ENCODE peak calls at places on chromosomes 3 and 15, in five cellular contexts. One of them, this sample, is unnamed.

GRCh38 chr15:87416591-87417257 is 839.8 kb downstream of the NTRK3 start:
- DNase-seq in adrenal gland: no peak
- DNase-seq in fibroblast of pulmonary artery: no peak
- DNase-seq in brain microvascular endothelial cell: no peak
- DNase-seq in CD8-positive, alpha-beta T cell: no peak
- DNase-seq in this sample: no peak

GRCh38 chr15:47820780-47821319 is 103.5 kb downstream of the SEMA6D start:
- DNase-seq in brain microvascular endothelial cell: peak
- DNase-seq in CD8-positive, alpha-beta T cell: no peak
- DNase-seq in fibroblast of pulmonary artery: peak
- DNase-seq in adrenal gland: no peak
- DNase-seq in this sample: no peak

GRCh38 chr15:92069308-92070244 is 216.1 kb downstream of the SLCO3A1 start:
- DNase-seq in CD8-positive, alpha-beta T cell: peak
- DNase-seq in fibroblast of pulmonary artery: peak
- DNase-seq in brain microvascular endothelial cell: peak
- DNase-seq in adrenal gland: peak
- DNase-seq in this sample: no peak

GRCh38 chr3:171329759-171330158 is 130.4 kb downstream of the TNIK start:
- DNase-seq in fibroblast of pulmonary artery: no peak
- DNase-seq in adrenal gland: no peak
- DNase-seq in brain microvascular endothelial cell: no peak
- DNase-seq in CD8-positive, alpha-beta T cell: no peak
- DNase-seq in this sample: no peak

GRCh38 chr15:87777054-87777498 is 479.5 kb downstream of the NTRK3 start:
- DNase-seq in fibroblast of pulmonary artery: peak
- DNase-seq in CD8-positive, alpha-beta T cell: no peak
- DNase-seq in brain microvascular endothelial cell: peak
- DNase-seq in adrenal gland: no peak
- DNase-seq in this sample: no peak

GRCh38 chr3:120762575-120762974 is 20.0 kb downstream of the GTF2E1 start:
- DNase-seq in brain microvascular endothelial cell: no peak
- DNase-seq in fibroblast of pulmonary artery: peak
- DNase-seq in CD8-positive, alpha-beta T cell: no peak
- DNase-seq in adrenal gland: no peak
- DNase-seq in this sample: no peak

GRCh38 chr3:168997488-168997887 is 666.0 kb downstream of the MECOM start:
- DNase-seq in fibroblast of pulmonary artery: no peak
- DNase-seq in brain microvascular endothelial cell: no peak
- DNase-seq in adrenal gland: no peak
- DNase-seq in CD8-positive, alpha-beta T cell: no peak
- DNase-seq in this sample: no peak

GRCh38 chr3:86774082-86774691 is 216.8 kb downstream of the VGLL3 start:
- DNase-seq in adrenal gland: no peak
- DNase-seq in brain microvascular endothelial cell: no peak
- DNase-seq in CD8-positive, alpha-beta T cell: no peak
- DNase-seq in fibroblast of pulmonary artery: peak
- DNase-seq in this sample: no peak

GRCh38 chr15:59879506-59879905 is 124.6 kb upstream of the FOXB1 start:
- DNase-seq in fibroblast of pulmonary artery: peak
- DNase-seq in brain microvascular endothelial cell: peak
- DNase-seq in adrenal gland: no peak
- DNase-seq in CD8-positive, alpha-beta T cell: no peak
- DNase-seq in this sample: no peak

GRCh38 chr3:63800097-63800496 is 19.0 kb upstream of the C3orf49 start:
- DNase-seq in CD8-positive, alpha-beta T cell: no peak
- DNase-seq in brain microvascular endothelial cell: no peak
- DNase-seq in adrenal gland: no peak
- DNase-seq in fibroblast of pulmonary artery: no peak
- DNase-seq in this sample: no peak

GRCh38 chr3:157094751-157095480 is 65.0 kb downstream of the CCNL1 start:
- DNase-seq in brain microvascular endothelial cell: no peak
- DNase-seq in fibroblast of pulmonary artery: no peak
- DNase-seq in CD8-positive, alpha-beta T cell: no peak
- DNase-seq in adrenal gland: no peak
- DNase-seq in this sample: no peak

GRCh38 chr3:157092219-157092618 is 67.7 kb downstream of the CCNL1 start:
- DNase-seq in fibroblast of pulmonary artery: no peak
- DNase-seq in brain microvascular endothelial cell: no peak
- DNase-seq in adrenal gland: no peak
- DNase-seq in CD8-positive, alpha-beta T cell: no peak
- DNase-seq in this sample: no peak

GRCh38 chr3:157094301-157094700 is 65.6 kb downstream of the CCNL1 start:
- DNase-seq in brain microvascular endothelial cell: no peak
- DNase-seq in adrenal gland: no peak
- DNase-seq in fibroblast of pulmonary artery: no peak
- DNase-seq in CD8-positive, alpha-beta T cell: no peak
- DNase-seq in this sample: no peak

GRCh38 chr3:157091096-157091833 is 68.7 kb downstream of the CCNL1 start:
- DNase-seq in CD8-positive, alpha-beta T cell: no peak
- DNase-seq in fibroblast of pulmonary artery: no peak
- DNase-seq in brain microvascular endothelial cell: no peak
- DNase-seq in adrenal gland: no peak
- DNase-seq in this sample: no peak

DNA sequence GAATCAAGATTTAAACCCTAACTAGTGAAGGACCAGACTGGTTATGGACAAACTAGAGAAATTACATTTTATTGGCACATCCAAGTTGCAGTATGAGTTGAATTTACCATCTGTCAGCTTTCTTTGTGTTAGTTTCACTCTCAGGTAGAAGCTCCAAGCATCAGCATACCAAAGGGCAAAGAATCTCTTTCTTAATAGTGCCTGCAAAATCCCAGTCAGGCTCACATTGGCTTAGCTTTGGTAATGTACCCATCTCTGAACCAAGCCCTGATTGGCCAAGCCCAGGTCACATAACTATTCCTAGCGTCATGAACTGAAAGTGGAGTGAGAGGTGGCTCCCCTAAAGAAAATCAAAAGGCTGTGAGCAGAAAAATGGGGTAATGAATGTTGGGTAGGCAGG is 66.9 kb downstream of the CCNL1 start:
- DNase-seq in adrenal gland: no peak
- DNase-seq in fibroblast of pulmonary artery: no peak
- DNase-seq in brain microvascular endothelial cell: no peak
- DNase-seq in CD8-positive, alpha-beta T cell: no peak
- DNase-seq in this sample: no peak
- H3K4me3 ChIP-seq in adrenal gland: no peak
- H3K4me3 ChIP-seq in fibroblast of pulmonary artery: no peak
- H3K4me3 ChIP-seq in brain microvascular endothelial cell: no peak
- H3K4me3 ChIP-seq in CD8-positive, alpha-beta T cell: no peak
- H3K4me3 ChIP-seq in this sample: no peak

DNA sequence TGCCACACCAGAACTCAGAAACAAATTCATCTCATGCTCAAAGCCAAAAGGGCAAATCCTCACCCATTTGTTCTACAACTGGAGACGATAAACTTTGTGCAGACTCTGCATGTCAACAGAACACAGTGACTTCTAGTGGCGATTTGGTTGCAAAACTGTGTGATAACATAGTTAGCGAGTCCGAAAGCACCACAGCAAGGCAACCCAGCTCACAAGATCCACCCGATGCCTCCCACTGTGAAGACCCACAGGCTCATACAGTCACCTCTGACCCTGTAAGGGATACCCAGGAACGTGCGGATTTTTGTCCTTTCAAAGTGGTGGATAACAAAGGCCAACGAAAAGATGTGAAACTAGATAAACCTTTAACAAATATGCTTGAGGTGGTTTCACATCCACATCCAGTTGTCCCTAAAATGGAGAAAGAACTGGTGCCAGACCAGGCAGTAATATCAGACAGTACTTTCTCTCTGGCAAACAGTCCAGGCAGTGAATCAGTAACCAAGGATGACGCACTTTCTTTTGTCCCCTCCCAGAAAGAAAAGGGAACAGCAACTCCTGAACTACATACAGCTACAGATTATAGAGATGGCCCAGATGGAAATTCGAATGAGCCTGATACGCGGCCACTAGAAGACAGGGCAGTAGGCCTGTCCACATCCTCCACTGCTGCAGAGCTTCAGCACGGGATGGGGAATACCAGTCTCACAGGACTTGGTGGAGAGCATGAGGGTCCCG is 199.7 kb downstream of the AKAP13 start:
- DNase-seq in adrenal gland: peak
- DNase-seq in CD8-positive, alpha-beta T cell: no peak
- DNase-seq in fibroblast of pulmonary artery: peak
- DNase-seq in brain microvascular endothelial cell: no peak
- DNase-seq in this sample: no peak
- H3K4me3 ChIP-seq in adrenal gland: no peak
- H3K4me3 ChIP-seq in CD8-positive, alpha-beta T cell: no peak
- H3K4me3 ChIP-seq in fibroblast of pulmonary artery: no peak
- H3K4me3 ChIP-seq in brain microvascular endothelial cell: no peak
- H3K4me3 ChIP-seq in this sample: no peak

GRCh38 chr3:134463676-134464611 is 21.8 kb downstream of the ANAPC13 start:
- DNase-seq in fibroblast of pulmonary artery: peak
- DNase-seq in adrenal gland: peak
- DNase-seq in brain microvascular endothelial cell: peak
- DNase-seq in CD8-positive, alpha-beta T cell: no peak
- DNase-seq in this sample: no peak
- H3K4me3 ChIP-seq in fibroblast of pulmonary artery: no peak
- H3K4me3 ChIP-seq in adrenal gland: no peak
- H3K4me3 ChIP-seq in brain microvascular endothelial cell: no peak
- H3K4me3 ChIP-seq in CD8-positive, alpha-beta T cell: no peak
- H3K4me3 ChIP-seq in this sample: no peak

DNA sequence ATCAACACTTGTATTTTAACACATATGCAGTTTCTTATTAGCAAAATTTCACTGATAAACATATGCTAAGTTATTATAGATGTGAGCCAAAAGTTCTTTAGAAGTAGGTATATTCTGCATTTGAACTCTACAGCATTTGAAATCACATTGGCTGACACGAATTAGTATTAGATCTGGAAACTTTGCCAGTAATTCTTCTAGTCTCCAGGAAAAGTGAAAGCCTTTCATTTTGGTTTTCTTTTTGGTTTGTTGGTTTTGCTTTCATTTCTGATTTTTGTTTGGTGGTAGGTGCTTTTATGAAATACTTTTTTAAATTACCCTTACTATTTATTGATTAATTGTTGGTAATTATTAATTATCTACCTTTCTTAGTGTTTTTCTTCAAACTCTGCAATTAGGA is 72.9 kb downstream of the RBMS3 start:
- DNase-seq in fibroblast of pulmonary artery: no peak
- DNase-seq in brain microvascular endothelial cell: no peak
- DNase-seq in adrenal gland: no peak
- DNase-seq in CD8-positive, alpha-beta T cell: no peak
- DNase-seq in this sample: no peak
- H3K4me3 ChIP-seq in fibroblast of pulmonary artery: no peak
- H3K4me3 ChIP-seq in brain microvascular endothelial cell: no peak
- H3K4me3 ChIP-seq in adrenal gland: no peak
- H3K4me3 ChIP-seq in CD8-positive, alpha-beta T cell: no peak
- H3K4me3 ChIP-seq in this sample: no peak

DNA sequence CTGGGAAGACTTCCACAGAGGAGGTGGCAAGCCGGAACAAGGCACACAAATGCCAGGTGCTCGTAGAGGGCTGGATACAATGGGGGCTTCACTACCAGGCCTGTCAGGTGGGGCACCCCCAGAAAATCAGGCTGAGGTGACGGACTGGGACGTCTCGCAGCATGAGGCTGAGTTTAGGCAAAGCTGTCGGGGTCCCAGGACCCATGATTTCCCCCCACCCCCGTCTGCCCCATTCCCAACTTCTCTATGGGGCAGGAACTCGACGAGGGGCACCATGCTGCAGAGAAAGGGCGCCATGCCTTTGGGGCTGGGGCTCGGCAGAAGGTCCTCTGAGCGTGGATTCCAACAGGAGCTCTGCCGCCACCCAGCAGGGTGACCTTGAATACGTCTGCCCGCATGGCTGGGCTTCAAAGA is 65.7 kb upstream of the HES1 start:
- DNase-seq in CD8-positive, alpha-beta T cell: no peak
- DNase-seq in fibroblast of pulmonary artery: no peak
- DNase-seq in brain microvascular endothelial cell: no peak
- DNase-seq in adrenal gland: no peak
- DNase-seq in this sample: no peak
- H3K4me3 ChIP-seq in CD8-positive, alpha-beta T cell: peak
- H3K4me3 ChIP-seq in fibroblast of pulmonary artery: peak
- H3K4me3 ChIP-seq in brain microvascular endothelial cell: peak
- H3K4me3 ChIP-seq in adrenal gland: no peak
- H3K4me3 ChIP-seq in this sample: peak

GRCh38 chr3:127834771-127835170 is 12.5 kb upstream of the MGLL start:
- DNase-seq in brain microvascular endothelial cell: no peak
- DNase-seq in CD8-positive, alpha-beta T cell: no peak
- DNase-seq in adrenal gland: no peak
- DNase-seq in fibroblast of pulmonary artery: no peak
- DNase-seq in this sample: no peak
- H3K4me3 ChIP-seq in brain microvascular endothelial cell: no peak
- H3K4me3 ChIP-seq in CD8-positive, alpha-beta T cell: no peak
- H3K4me3 ChIP-seq in adrenal gland: no peak
- H3K4me3 ChIP-seq in fibroblast of pulmonary artery: no peak
- H3K4me3 ChIP-seq in this sample: no peak

DNA sequence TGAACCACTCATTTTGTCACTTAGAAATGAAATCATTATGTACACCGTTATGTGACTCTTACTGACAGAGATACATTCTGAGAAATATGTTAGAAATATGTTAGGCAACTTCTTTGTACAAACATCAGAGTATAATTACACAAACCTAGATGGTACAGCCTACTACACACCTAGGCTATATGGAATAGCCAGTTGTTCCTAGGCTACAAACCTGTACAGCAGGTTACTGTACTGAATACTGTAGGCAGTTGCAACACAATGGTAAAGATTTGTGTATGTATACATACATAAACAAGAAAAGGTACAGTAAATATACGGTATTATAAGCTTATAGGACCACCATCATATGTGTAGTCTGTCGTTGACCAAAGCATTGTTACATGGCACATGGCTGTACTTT is 3.7 kb downstream of the SACM1L start:
- DNase-seq in CD8-positive, alpha-beta T cell: no peak
- DNase-seq in adrenal gland: no peak
- DNase-seq in fibroblast of pulmonary artery: no peak
- DNase-seq in brain microvascular endothelial cell: no peak
- DNase-seq in this sample: no peak
- H3K4me3 ChIP-seq in CD8-positive, alpha-beta T cell: peak
- H3K4me3 ChIP-seq in adrenal gland: no peak
- H3K4me3 ChIP-seq in fibroblast of pulmonary artery: no peak
- H3K4me3 ChIP-seq in brain microvascular endothelial cell: no peak
- H3K4me3 ChIP-seq in this sample: no peak

This sample was measured in Panc1.